ENCODE peak calls at places on chromosomes 13 and 19, in four cellular contexts. One of them, this sample, is unnamed.

GRCh38 chr19:43229315-43229714 is 23.9 kb upstream of the PSG4 start:
- DNase-seq in ascending aorta: no peak
- DNase-seq in MM.1S: peak
- DNase-seq in uterus: no peak
- DNase-seq in this sample: no peak

GRCh38 chr19:39379865-39380399 is 11.0 kb downstream of the PAF1 start:
- DNase-seq in uterus: no peak
- DNase-seq in ascending aorta: no peak
- DNase-seq in MM.1S: no peak
- DNase-seq in this sample: no peak

GRCh38 chr13:110961959-110962358 is 47.1 kb upstream of the ANKRD10 start:
- DNase-seq in uterus: no peak
- DNase-seq in ascending aorta: no peak
- DNase-seq in MM.1S: no peak
- DNase-seq in this sample: no peak

GRCh38 chr19:2503521-2504109 is 27.7 kb downstream of the GADD45B start:
- DNase-seq in MM.1S: no peak
- DNase-seq in uterus: no peak
- DNase-seq in ascending aorta: no peak
- DNase-seq in this sample: no peak

GRCh38 chr13:93942016-93942415 is 537.5 kb downstream of the DCT start:
- DNase-seq in ascending aorta: no peak
- DNase-seq in uterus: no peak
- DNase-seq in MM.1S: no peak
- DNase-seq in this sample: no peak

GRCh38 chr13:51469790-51470189 is 17.0 kb upstream of the INTS6 start:
- DNase-seq in ascending aorta: no peak
- DNase-seq in uterus: no peak
- DNase-seq in MM.1S: no peak
- DNase-seq in this sample: no peak

GRCh38 chr13:38641164-38641948 is 45.5 kb upstream of the FREM2 start:
- DNase-seq in MM.1S: peak
- DNase-seq in ascending aorta: no peak
- DNase-seq in uterus: no peak
- DNase-seq in this sample: no peak

GRCh38 chr13:23637813-23638212 is 67.6 kb downstream of the TNFRSF19 start:
- DNase-seq in ascending aorta: no peak
- DNase-seq in uterus: no peak
- DNase-seq in MM.1S: no peak
- DNase-seq in this sample: no peak

GRCh38 chr13:112696001-112696868 is 6.4 kb downstream of the ATP11A start:
- DNase-seq in ascending aorta: peak
- DNase-seq in MM.1S: no peak
- DNase-seq in uterus: no peak
- DNase-seq in this sample: no peak

GRCh38 chr19:10502524-10503001 is 593 bp downstream of the KEAP1 start:
- DNase-seq in ascending aorta: peak
- DNase-seq in MM.1S: peak
- DNase-seq in uterus: peak
- DNase-seq in this sample: peak

GRCh38 chr13:79085021-79085420 is 321.0 kb downstream of the RBM26 start:
- DNase-seq in ascending aorta: no peak
- DNase-seq in MM.1S: no peak
- DNase-seq in uterus: no peak
- DNase-seq in this sample: no peak

GRCh38 chr13:72205773-72206172 is 338.8 kb upstream of the DACH1 start:
- DNase-seq in uterus: no peak
- DNase-seq in ascending aorta: no peak
- DNase-seq in MM.1S: no peak
- DNase-seq in this sample: no peak

GRCh38 chr13:38418286-38418685 is 68.6 kb downstream of the UFM1 start:
- DNase-seq in MM.1S: no peak
- DNase-seq in uterus: no peak
- DNase-seq in ascending aorta: no peak
- DNase-seq in this sample: no peak

GRCh38 chr19:5218963-5219530 is 121.6 kb downstream of the PTPRS start:
- DNase-seq in uterus: no peak
- DNase-seq in MM.1S: no peak
- DNase-seq in ascending aorta: no peak
- DNase-seq in this sample: no peak

GRCh38 chr13:58399263-58399662 is 767.7 kb downstream of the PCDH17 start:
- DNase-seq in uterus: no peak
- DNase-seq in MM.1S: no peak
- DNase-seq in ascending aorta: no peak
- DNase-seq in this sample: no peak

GRCh38 chr19:3054972-3055740 is 7.1 kb downstream of the TLE5 start:
- DNase-seq in ascending aorta: no peak
- DNase-seq in uterus: no peak
- DNase-seq in MM.1S: no peak
- DNase-seq in this sample: no peak

GRCh38 chr13:101751488-101751887 is 299.0 kb downstream of the ITGBL1 start:
- DNase-seq in ascending aorta: no peak
- DNase-seq in MM.1S: peak
- DNase-seq in uterus: no peak
- DNase-seq in this sample: peak

GRCh38 chr19:46125447-46125846 is 959 bp upstream of the IGFL3 start:
- DNase-seq in MM.1S: no peak
- DNase-seq in uterus: no peak
- DNase-seq in ascending aorta: no peak
- DNase-seq in this sample: no peak

GRCh38 chr19:50975766-50976165 is 6.4 kb upstream of the KLK6 start:
- DNase-seq in ascending aorta: no peak
- DNase-seq in uterus: no peak
- DNase-seq in MM.1S: no peak
- DNase-seq in this sample: no peak

GRCh38 chr13:42990147-42990990 is 1.7 kb downstream of the EPSTI1 start:
- DNase-seq in MM.1S: peak
- DNase-seq in uterus: no peak
- DNase-seq in ascending aorta: no peak
- DNase-seq in this sample: peak

GRCh38 chr19:10760268-10760944 is 42.5 kb downstream of the DNM2 start:
- DNase-seq in MM.1S: no peak
- DNase-seq in uterus: no peak
- DNase-seq in ascending aorta: no peak
- DNase-seq in this sample: peak

GRCh38 chr13:32731576-32731975 is 145.3 kb downstream of the PDS5B start:
- DNase-seq in ascending aorta: no peak
- DNase-seq in MM.1S: no peak
- DNase-seq in uterus: no peak
- DNase-seq in this sample: no peak

GRCh38 chr19:31353826-31354225 is 4.6 kb upstream of the TSHZ3 start:
- DNase-seq in uterus: no peak
- DNase-seq in ascending aorta: no peak
- DNase-seq in MM.1S: no peak
- DNase-seq in this sample: no peak

GRCh38 chr13:79936368-79937136 is 404.4 kb downstream of the SPRY2 start:
- DNase-seq in uterus: no peak
- DNase-seq in ascending aorta: peak
- DNase-seq in MM.1S: no peak
- DNase-seq in this sample: peak

GRCh38 chr13:94860981-94861407 is 148.6 kb upstream of the SOX21 start:
- DNase-seq in uterus: no peak
- DNase-seq in ascending aorta: no peak
- DNase-seq in MM.1S: no peak
- DNase-seq in this sample: no peak

GRCh38 chr13:111630411-111630810 is 310.0 kb downstream of the TEX29 start:
- DNase-seq in MM.1S: no peak
- DNase-seq in uterus: no peak
- DNase-seq in ascending aorta: no peak
- DNase-seq in this sample: no peak

GRCh38 chr13:114128624-114129522 is 3.5 kb downstream of the RASA3 start:
- DNase-seq in ascending aorta: peak
- DNase-seq in MM.1S: no peak
- DNase-seq in uterus: peak
- DNase-seq in this sample: peak
- H3K4me3 ChIP-seq in ascending aorta: peak
- H3K4me3 ChIP-seq in MM.1S: no peak
- H3K4me3 ChIP-seq in uterus: peak
- H3K4me3 ChIP-seq in this sample: peak

GRCh38 chr19:49214701-49215100 is 57.1 kb downstream of the TRPM4 start:
- DNase-seq in ascending aorta: no peak
- DNase-seq in MM.1S: peak
- DNase-seq in uterus: no peak
- DNase-seq in this sample: peak

GRCh38 chr19:49213791-49214190 is 56.2 kb downstream of the TRPM4 start:
- DNase-seq in MM.1S: no peak
- DNase-seq in ascending aorta: no peak
- DNase-seq in uterus: no peak
- DNase-seq in this sample: no peak

GRCh38 chr19:49212302-49212701 is 54.7 kb downstream of the TRPM4 start:
- DNase-seq in ascending aorta: no peak
- DNase-seq in uterus: no peak
- DNase-seq in MM.1S: no peak
- DNase-seq in this sample: no peak

GRCh38 chr19:49210901-49211451 is 53.4 kb downstream of the TRPM4 start:
- DNase-seq in uterus: no peak
- DNase-seq in MM.1S: no peak
- DNase-seq in ascending aorta: no peak
- DNase-seq in this sample: no peak

GRCh38 chr19:49210108-49210900 is 52.7 kb downstream of the TRPM4 start:
- DNase-seq in ascending aorta: no peak
- DNase-seq in uterus: peak
- DNase-seq in MM.1S: no peak
- DNase-seq in this sample: peak
- H3K4me3 ChIP-seq in ascending aorta: no peak
- H3K4me3 ChIP-seq in uterus: no peak
- H3K4me3 ChIP-seq in MM.1S: no peak
- H3K4me3 ChIP-seq in this sample: no peak

GRCh38 chr13:109301711-109302110 is 484.7 kb downstream of the IRS2 start:
- DNase-seq in uterus: no peak
- DNase-seq in ascending aorta: no peak
- DNase-seq in MM.1S: no peak
- DNase-seq in this sample: no peak

GRCh38 chr13:109312399-109312798 is 474.0 kb downstream of the IRS2 start:
- DNase-seq in MM.1S: no peak
- DNase-seq in ascending aorta: no peak
- DNase-seq in uterus: no peak
- DNase-seq in this sample: no peak

GRCh38 chr13:109309625-109310363 is 476.6 kb downstream of the IRS2 start:
- DNase-seq in MM.1S: no peak
- DNase-seq in uterus: no peak
- DNase-seq in ascending aorta: no peak
- DNase-seq in this sample: no peak

GRCh38 chr13:109301276-109301675 is 485.1 kb downstream of the IRS2 start:
- DNase-seq in ascending aorta: no peak
- DNase-seq in MM.1S: no peak
- DNase-seq in uterus: no peak
- DNase-seq in this sample: no peak

GRCh38 chr13:109307027-109307426 is 479.4 kb downstream of the IRS2 start:
- DNase-seq in uterus: no peak
- DNase-seq in ascending aorta: no peak
- DNase-seq in MM.1S: no peak
- DNase-seq in this sample: no peak
- H3K4me3 ChIP-seq in uterus: no peak
- H3K4me3 ChIP-seq in ascending aorta: no peak
- H3K4me3 ChIP-seq in MM.1S: no peak
- H3K4me3 ChIP-seq in this sample: no peak

GRCh38 chr19:17829855-17830566 is 8.7 kb upstream of the INSL3 start:
- DNase-seq in uterus: no peak
- DNase-seq in ascending aorta: no peak
- DNase-seq in MM.1S: no peak
- DNase-seq in this sample: no peak
- H3K4me3 ChIP-seq in uterus: no peak
- H3K4me3 ChIP-seq in ascending aorta: no peak
- H3K4me3 ChIP-seq in MM.1S: no peak
- H3K4me3 ChIP-seq in this sample: no peak

GRCh38 chr19:40599331-40600085 is 1.7 kb upstream of the LTBP4 start:
- DNase-seq in ascending aorta: no peak
- DNase-seq in MM.1S: no peak
- DNase-seq in uterus: peak
- DNase-seq in this sample: no peak

GRCh38 chr19:40601061-40601973 is at the start of gene LTBP4:
- DNase-seq in MM.1S: peak
- DNase-seq in ascending aorta: peak
- DNase-seq in uterus: peak
- DNase-seq in this sample: no peak

GRCh38 chr19:40598121-40598917 is 2.9 kb upstream of the LTBP4 start:
- DNase-seq in uterus: peak
- DNase-seq in MM.1S: peak
- DNase-seq in ascending aorta: peak
- DNase-seq in this sample: peak

GRCh38 chr19:40598918-40599307 is 2.3 kb upstream of the LTBP4 start:
- DNase-seq in ascending aorta: no peak
- DNase-seq in uterus: no peak
- DNase-seq in MM.1S: no peak
- DNase-seq in this sample: no peak

GRCh38 chr19:40600086-40600917 is 867 bp upstream of the LTBP4 start:
- DNase-seq in ascending aorta: peak
- DNase-seq in uterus: peak
- DNase-seq in MM.1S: no peak
- DNase-seq in this sample: no peak
- H3K4me3 ChIP-seq in ascending aorta: peak
- H3K4me3 ChIP-seq in uterus: peak
- H3K4me3 ChIP-seq in MM.1S: no peak
- H3K4me3 ChIP-seq in this sample: no peak

This sample was measured in GM12865.